ENCODE peak calls at places on chromosomes 6 and 20, in ten cellular contexts. D is breast epithelium; E is HuH-7.5; F is T-helper 1 cell; X is kidney; A is cardiac fibroblast; J is iPS DF 6.9; B is AG04450; I is activated naive CD4-positive, alpha-beta T cell treated with Interleukin-2 at 50 U/mL for 16 hours; Y is lung microvascular endothelial cell. M is an unnamed sample.
A peak's percentile ranks its signal among the peaks of the same experiment; 100 is the strongest.

GRCh38 chr20:51140671-51141070 is 117.8 kb upstream of the KCNG1 start:
- DNase-seq in D (no peak), E (no peak), F (no peak), X (no peak), A (no peak), J (no peak), B (no peak), I (no peak), Y (no peak), M (peak; percentile 20)

GRCh38 chr6:131635384-131636340 is 1.4 kb upstream of the ENPP3 start:
- DNase-seq in D (no peak), E (no peak), F (no peak), X (no peak), A (no peak), J (no peak), B (no peak), I (no peak), Y (no peak), M (no peak)

GRCh38 chr20:18567739-18568091 is 483 bp downstream of the SMIM26 start:
- DNase-seq in D (no peak), E (no peak), F (no peak), X (no peak), A (no peak), J (no peak), B (no peak), I (no peak), Y (no peak), M (no peak)

GRCh38 chr6:93235775-93236174 is 183.6 kb downstream of the EPHA7 start:
- DNase-seq in D (no peak), E (no peak), F (no peak), X (no peak), A (no peak), J (no peak), B (no peak), I (no peak), Y (no peak), M (no peak)

GRCh38 chr6:27667651-27668441 is 194.9 kb upstream of the ZNF184 start:
- DNase-seq in D (no peak), E (no peak), F (no peak), X (no peak), A (peak; percentile 19), J (no peak), B (no peak), I (no peak), Y (no peak), M (peak; percentile 67)

GRCh38 chr6:43983632-43984031 is 143.6 kb downstream of the MRPL14 start:
- DNase-seq in D (no peak), E (no peak), F (no peak), X (peak; percentile 16), A (no peak), J (no peak), B (no peak), I (no peak), Y (no peak), M (peak; percentile 41)

GRCh38 chr6:41647061-41647511 is 8.8 kb downstream of the MDFI start:
- DNase-seq in D (no peak), E (no peak), F (no peak), X (peak; percentile 57), A (no peak), J (no peak), B (no peak), I (no peak), Y (no peak), M (no peak)

GRCh38 chr20:61694666-61695065 is 371.0 kb downstream of the TAF4 start:
- DNase-seq in D (no peak), E (no peak), F (no peak), X (no peak), A (no peak), J (no peak), B (no peak), I (no peak), Y (no peak), M (no peak)

GRCh38 chr6:7730852-7731251 is 5.0 kb downstream of the BMP6 start:
- DNase-seq in D (no peak), E (no peak), F (no peak), X (peak; percentile 79), A (peak; percentile 80), J (no peak), B (peak; percentile 45), I (no peak), Y (peak; percentile 81), M (no peak)

GRCh38 chr20:2118783-2119182 is 17.2 kb downstream of the STK35 start:
- DNase-seq in D (no peak), E (no peak), F (peak; percentile 74), X (no peak), A (no peak), J (no peak), B (no peak), I (no peak), Y (no peak), M (no peak)

GRCh38 chr6:127031511-127031910 is 87.0 kb upstream of the RSPO3 start:
- DNase-seq in D (no peak), E (no peak), F (no peak), X (no peak), A (no peak), J (no peak), B (no peak), I (no peak), Y (no peak), M (no peak)

GRCh38 chr20:51446656-51447055 is 95.9 kb downstream of the NFATC2 start:
- DNase-seq in D (no peak), E (peak; percentile 83), F (no peak), X (peak; percentile 88), A (peak; percentile 64), J (no peak), B (no peak), I (no peak), Y (peak; percentile 79), M (no peak)

GRCh38 chr20:9616455-9616805 is 102.0 kb downstream of the LAMP5 start:
- DNase-seq in D (no peak), E (no peak), F (no peak), X (no peak), A (no peak), J (no peak), B (no peak), I (no peak), Y (no peak), M (no peak)

GRCh38 chr6:159819932-159820640 is 20.0 kb downstream of the PNLDC1 start:
- DNase-seq in D (no peak), E (no peak), F (peak; percentile 53), X (no peak), A (no peak), J (no peak), B (no peak), I (peak; percentile 22), Y (no peak), M (peak; percentile 69)

GRCh38 chr6:71012871-71013456 is 56.1 kb upstream of the B3GAT2 start:
- DNase-seq in D (no peak), E (peak; percentile 42), F (peak; percentile 35), X (no peak), A (peak; percentile 69), J (peak; percentile 25), B (no peak), I (no peak), Y (peak; percentile 75), M (peak; percentile 50)

GRCh38 chr6:157170535-157170934 is 152.8 kb downstream of the TMEM242 start:
- DNase-seq in D (no peak), E (no peak), F (no peak), X (peak; percentile 64), A (no peak), J (no peak), B (no peak), I (no peak), Y (no peak), M (no peak)

GRCh38 chr6:31396422-31397152 is 6.8 kb upstream of the MICA start:
- DNase-seq in D (peak; percentile 81), E (peak; percentile 29), F (peak; percentile 88), X (no peak), A (peak; percentile 81), J (peak; percentile 43), B (peak; percentile 26), I (peak; percentile 89), Y (peak; percentile 48), M (peak; percentile 94)

GRCh38 chr6:33080127-33081089 is 4.6 kb downstream of the HLA-DPB1 start:
- DNase-seq in D (peak; percentile 69), E (no peak), F (no peak), X (peak; percentile 86), A (peak; percentile 74), J (peak; percentile 70), B (no peak), I (no peak), Y (peak; percentile 11), M (peak; percentile 91)

GRCh38 chr6:14638932-14639875 is 521.6 kb downstream of the CD83 start:
- DNase-seq in D (peak; percentile 22), E (peak; percentile 12), F (no peak), X (no peak), A (peak; percentile 47), J (no peak), B (no peak), I (no peak), Y (peak; percentile 58), M (peak; percentile 72)

GRCh38 chr20:18496042-18496441 is 983 bp downstream of the RBBP9 start:
- DNase-seq in D (no peak), E (no peak), F (no peak), X (no peak), A (no peak), J (no peak), B (no peak), I (no peak), Y (peak; percentile 1), M (peak; percentile 49)

GRCh38 chr20:45962031-45962755 is 9.8 kb downstream of the ZNF335 start:
- DNase-seq in D (no peak), E (no peak), F (no peak), X (peak; percentile 78), A (no peak), J (no peak), B (no peak), I (no peak), Y (no peak), M (peak; percentile 35)

GRCh38 chr20:13515796-13516533 is 122.8 kb downstream of the TASP1 start:
- DNase-seq in D (no peak), E (no peak), F (no peak), X (no peak), A (no peak), J (no peak), B (no peak), I (no peak), Y (no peak), M (no peak)

GRCh38 chr20:24630486-24631172 is 161.2 kb downstream of the SYNDIG1 start:
- DNase-seq in D (no peak), E (no peak), F (no peak), X (no peak), A (no peak), J (no peak), B (no peak), I (no peak), Y (no peak), M (no peak)

GRCh38 chr6:125544819-125545218 is 204.6 kb upstream of the HEY2 start:
- DNase-seq in D (no peak), E (no peak), F (no peak), X (no peak), A (no peak), J (no peak), B (no peak), I (no peak), Y (no peak), M (no peak)

GRCh38 chr20:41061155-41061554 is 32.5 kb downstream of the TOP1 start:
- DNase-seq in D (no peak), E (no peak), F (no peak), X (no peak), A (no peak), J (no peak), B (no peak), I (no peak), Y (no peak), M (no peak)

GRCh38 chr6:35441205-35441604 is 10.9 kb upstream of the FANCE start:
- DNase-seq in D (no peak), E (no peak), F (no peak), X (no peak), A (no peak), J (no peak), B (no peak), I (no peak), Y (no peak), M (no peak)

GRCh38 chr6:113120214-113120576 is 737.0 kb upstream of the MARCKS start:
- DNase-seq in D (no peak), E (no peak), F (no peak), X (no peak), A (peak; percentile 91), J (no peak), B (peak; percentile 70), I (no peak), Y (no peak), M (no peak)

GRCh38 chr6:137237413-137238170 is 18.4 kb upstream of the IFNGR1 start:
- DNase-seq in D (no peak), E (no peak), F (no peak), X (no peak), A (peak; percentile 73), J (no peak), B (peak; percentile 59), I (no peak), Y (no peak), M (no peak)